ENCODE peak calls at places on chromosomes 12 and 14, in eight cellular contexts. C, J, N, V, I, G, L and O are unnamed samples.

GRCh38 chr12:109463776-109464175 is 13.3 kb downstream of the KCTD10 start:
- DNase-seq in J (peak; percentile 58), I (no peak), C (no peak), N (no peak), V (no peak), L (no peak), G (no peak), O (no peak)

GRCh38 chr12:112252184-112252583 is 126.8 kb downstream of the TRAFD1 start:
- DNase-seq in G (no peak), I (no peak), L (no peak), C (no peak), V (no peak), N (no peak), J (peak; percentile 57), O (no peak)

GRCh38 chr14:49969961-49970360 is 77.1 kb downstream of the ARF6 start:
- DNase-seq in C (no peak), N (no peak), L (no peak), I (no peak), V (no peak), J (no peak), G (no peak), O (no peak)

GRCh38 chr12:75977952-75978671 is 53.5 kb downstream of the PHLDA1 start:
- DNase-seq in G (peak; percentile 86), J (peak; percentile 100), V (peak; percentile 42), I (peak; percentile 70), C (peak; percentile 70), N (peak; percentile 31), L (no peak), O (no peak)

GRCh38 chr12:3150820-3151590 is 73.8 kb downstream of the TSPAN9 start:
- DNase-seq in C (no peak), I (no peak), N (no peak), V (no peak), J (peak; percentile 68), G (no peak), L (peak; percentile 44), O (no peak)

GRCh38 chr14:105982664-105983063 is 456.3 kb downstream of the TMEM121 start:
- DNase-seq in N (no peak), L (no peak), G (no peak), I (no peak), V (no peak), J (no peak), C (no peak), O (no peak)

GRCh38 chr14:65470404-65470880 is 57.9 kb downstream of the FUT8 start:
- DNase-seq in V (no peak), I (no peak), C (no peak), L (peak; percentile 38), J (no peak), N (no peak), G (no peak), O (no peak)

GRCh38 chr12:12081836-12082497 is 11.2 kb downstream of the BCL2L14 start:
- DNase-seq in G (peak; percentile 81), C (no peak), I (no peak), N (no peak), J (peak; percentile 68), L (no peak), V (peak; percentile 39), O (no peak)

GRCh38 chr14:104892517-104893434 is 27.7 kb downstream of the CEP170B start:
- DNase-seq in L (peak; percentile 25), J (no peak), C (peak; percentile 11), N (no peak), V (peak; percentile 24), G (peak; percentile 15), I (no peak), O (no peak)

GRCh38 chr12:119565404-119565803 is 28.2 kb upstream of the TMEM233 start:
- DNase-seq in N (no peak), L (no peak), V (no peak), I (no peak), C (no peak), G (no peak), J (no peak), O (no peak)

GRCh38 chr12:2897418-2897817 is 6.7 kb downstream of the TULP3 start:
- DNase-seq in V (no peak), J (no peak), C (no peak), L (no peak), N (no peak), G (no peak), I (no peak), O (no peak)

GRCh38 chr12:116196226-116196625 is 81.3 kb downstream of the MED13L start:
- DNase-seq in L (no peak), C (no peak), J (no peak), V (no peak), I (no peak), G (no peak), N (no peak), O (no peak)

GRCh38 chr14:78902010-78902623 is 731.9 kb downstream of the NRXN3 start:
- DNase-seq in I (no peak), L (peak; percentile 55), V (peak; percentile 4), G (peak; percentile 25), J (peak; percentile 45), N (peak; percentile 69), C (no peak), O (no peak)

GRCh38 chr12:65282840-65283239 is 4.4 kb downstream of the MSRB3 start:
- DNase-seq in J (no peak), L (no peak), C (no peak), N (no peak), G (no peak), I (no peak), V (no peak), O (no peak)

GRCh38 chr14:65414961-65415589 is 2.5 kb downstream of the FUT8 start:
- DNase-seq in N (peak; percentile 34), L (no peak), G (no peak), V (no peak), I (no peak), J (peak; percentile 65), C (no peak), O (no peak)

GRCh38 chr14:64232095-64232830 is 61.9 kb downstream of the ESR2 start:
- DNase-seq in L (no peak), J (peak; percentile 76), V (no peak), I (no peak), N (no peak), G (no peak), C (no peak), O (no peak)

GRCh38 chr14:52179151-52179790 is 88.2 kb upstream of the PTGDR start:
- DNase-seq in V (no peak), N (no peak), J (no peak), L (no peak), I (no peak), C (no peak), G (no peak), O (no peak)

GRCh38 chr12:9617124-9617523 is 9.4 kb upstream of the KLRB1 start:
- DNase-seq in C (no peak), I (no peak), N (no peak), V (no peak), J (no peak), L (no peak), G (no peak), O (no peak)

GRCh38 chr12:9615420-9616135 is 7.9 kb upstream of the KLRB1 start:
- DNase-seq in J (no peak), C (no peak), N (no peak), I (no peak), G (no peak), V (no peak), L (no peak), O (no peak)

GRCh38 chr12:9625019-9625418 is 17.3 kb upstream of the KLRB1 start:
- DNase-seq in J (no peak), N (no peak), G (no peak), C (no peak), I (no peak), V (no peak), L (no peak), O (no peak)

GRCh38 chr12:9619411-9620179 is 11.9 kb upstream of the KLRB1 start:
- DNase-seq in V (no peak), J (no peak), I (no peak), N (no peak), C (no peak), G (no peak), L (no peak), O (no peak)
- TF ChIP-seq CTCF in V (no peak), J (no peak), I (no peak), N (no peak), C (no peak), G (no peak), L (no peak), O (no peak)

DNA sequence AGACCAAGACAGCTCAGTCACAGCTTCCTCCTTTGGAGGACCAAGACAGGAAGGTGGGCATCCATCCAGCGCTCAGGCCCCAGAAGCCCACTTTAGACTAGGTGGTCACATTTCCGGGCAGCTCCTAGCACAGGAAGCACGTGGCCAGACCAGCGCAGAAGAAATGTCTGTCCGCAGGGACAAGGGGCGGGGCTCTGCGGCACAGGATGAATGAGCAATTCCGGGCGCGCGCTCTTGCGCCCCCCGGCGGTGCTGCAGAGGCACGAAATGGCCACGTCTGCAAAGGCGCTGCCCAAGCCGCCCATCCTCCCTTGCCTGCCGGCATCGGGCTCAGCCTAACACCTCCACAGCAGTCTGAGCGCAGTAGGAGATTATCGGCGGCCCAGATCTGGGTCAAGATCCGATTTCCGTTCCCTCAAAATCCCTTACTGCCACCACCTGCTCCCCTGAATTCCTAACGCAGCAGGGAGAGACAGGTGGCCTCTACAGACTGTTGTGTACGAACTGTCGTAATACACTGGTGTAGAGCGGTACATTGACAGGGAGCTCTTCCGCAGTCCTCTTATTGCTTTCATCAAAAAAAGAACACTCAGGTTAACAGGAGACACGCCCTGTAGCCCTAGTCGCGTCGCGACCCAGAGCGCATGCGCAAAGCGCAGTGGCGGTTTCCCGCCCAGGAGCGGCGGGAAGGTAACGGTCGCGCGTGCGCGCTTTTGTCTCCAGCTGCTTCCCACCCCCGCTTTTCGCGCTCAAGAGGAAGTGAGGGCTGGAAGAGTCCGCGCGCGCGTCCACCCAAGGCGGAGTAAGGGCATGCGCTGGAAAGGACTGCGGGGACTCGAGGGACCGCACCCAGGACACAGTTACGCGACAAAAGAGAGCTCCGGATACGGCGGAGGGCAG is 794 bp downstream of the TUBA1B start:
- DNase-seq in N (peak; percentile 95), V (peak; percentile 82), C (peak; percentile 94), G (peak; percentile 94), L (peak; percentile 90), I (peak; percentile 94), J (peak; percentile 97), O (peak; percentile 93)
- TF ChIP-seq CTCF in N (peak; percentile 76), V (peak; percentile 89), C (peak; percentile 80), G (peak; percentile 92), L (peak; percentile 64), I (peak; percentile 95), J (peak; percentile 96), O (peak; percentile 94)

GRCh38 chr14:55441286-55441685 is 870 bp upstream of the TBPL2 start:
- DNase-seq in J (no peak), L (no peak), C (no peak), G (no peak), I (no peak), N (no peak), V (no peak), O (no peak)
- TF ChIP-seq CTCF in J (no peak), L (no peak), C (no peak), G (no peak), I (no peak), N (no peak), V (no peak), O (no peak)

DNA sequence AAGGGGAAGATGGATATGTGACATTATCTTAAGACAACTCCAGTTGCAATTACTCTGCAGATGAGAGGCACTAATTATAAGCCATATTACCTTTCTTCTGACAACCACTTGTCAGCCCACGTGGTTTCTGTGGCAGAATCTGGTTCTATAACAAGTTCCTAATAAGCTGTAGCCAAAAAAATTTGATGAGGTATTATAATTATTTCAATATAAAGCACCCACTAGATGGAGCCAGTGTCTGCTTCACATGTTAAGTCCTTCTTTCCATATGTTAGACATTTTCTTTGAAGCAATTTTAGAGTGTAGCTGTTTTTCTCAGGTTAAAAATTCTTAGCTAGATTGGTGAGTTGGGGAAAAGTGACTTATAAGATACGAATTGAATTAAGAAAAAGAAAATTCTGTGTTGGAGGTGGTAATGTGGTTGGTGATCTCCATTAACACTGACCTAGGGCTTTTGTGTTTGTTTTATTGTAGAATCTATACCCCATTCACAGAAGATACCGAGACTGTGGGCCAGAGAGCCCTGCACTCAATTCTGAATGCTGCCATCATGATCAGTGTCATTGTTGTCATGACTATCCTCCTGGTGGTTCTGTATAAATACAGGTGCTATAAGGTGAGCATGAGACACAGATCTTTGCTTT is 36.9 kb downstream of the PSEN1 start:
- DNase-seq in G (no peak), C (no peak), J (peak; percentile 81), I (no peak), L (no peak), V (peak; percentile 8), N (no peak), O (no peak)
- TF ChIP-seq CTCF in G (peak; percentile 26), C (peak; percentile 49), J (peak; percentile 49), I (peak; percentile 32), L (no peak), V (peak; percentile 59), N (peak; percentile 50), O (peak; percentile 76)